ENCODE peak calls at places on chromosomes 7 and 10, in five cellular contexts. M is GM23338, K is A549, C is Panc1, V is HL-60. N is an unnamed sample.

GRCh38 chr7:152076940-152077933 is 51.8 kb downstream of the GALNT11 start:
- DNase-seq in M (no peak), K (no peak), C (no peak), V (no peak), N (peak)

GRCh38 chr10:70320751-70321150 is 36.9 kb upstream of the NPFFR1 start:
- DNase-seq in M (no peak), K (no peak), C (no peak), V (no peak), N (no peak)

GRCh38 chr10:75191821-75192568 is 18.6 kb upstream of the VDAC2 start:
- DNase-seq in M (no peak), K (peak), C (no peak), V (no peak), N (no peak)

GRCh38 chr7:133730360-133730759 is 396.8 kb upstream of the LRGUK start:
- DNase-seq in M (no peak), K (no peak), C (no peak), V (no peak), N (no peak)

GRCh38 chr7:50142421-50143113 is 49.5 kb upstream of the ZPBP start:
- DNase-seq in M (peak), K (peak), C (no peak), V (no peak), N (no peak)

GRCh38 chr7:141820067-141820466 is 21.2 kb downstream of the PRSS37 start:
- DNase-seq in M (no peak), K (peak), C (no peak), V (no peak), N (no peak)

GRCh38 chr10:29836396-29836795 is 201.6 kb upstream of the SVIL start:
- DNase-seq in M (no peak), K (no peak), C (no peak), V (no peak), N (no peak)

GRCh38 chr7:157297071-157297638 is 39.6 kb upstream of the DNAJB6 start:
- DNase-seq in M (no peak), K (no peak), C (no peak), V (no peak), N (peak)

GRCh38 chr7:89666436-89666835 is 487.8 kb upstream of the STEAP1 start:
- DNase-seq in M (no peak), K (no peak), C (no peak), V (no peak), N (no peak)

GRCh38 chr10:45464958-45465567 is 91.0 kb downstream of the ALOX5 start:
- DNase-seq in M (peak), K (peak), C (peak), V (peak), N (peak)

GRCh38 chr10:71998840-71999194 is 34.6 kb downstream of the CHST3 start:
- DNase-seq in M (no peak), K (peak), C (no peak), V (no peak), N (peak)

GRCh38 chr10:9028211-9028610 is 973.7 kb downstream of the GATA3 start:
- DNase-seq in M (no peak), K (no peak), C (no peak), V (no peak), N (no peak)

GRCh38 chr10:89342219-89342966 is 14.6 kb downstream of the IFIT3 start:
- DNase-seq in M (no peak), K (peak), C (no peak), V (no peak), N (peak)

GRCh38 chr7:150339369-150339768 is 2.1 kb downstream of the RARRES2 start:
- DNase-seq in M (no peak), K (no peak), C (no peak), V (no peak), N (no peak)

GRCh38 chr10:69451784-69452251 is 553 bp downstream of the TSPAN15 start:
- DNase-seq in M (peak), K (peak), C (no peak), V (no peak), N (peak)

GRCh38 chr10:33244354-33244967 is 90.0 kb downstream of the NRP1 start:
- DNase-seq in M (no peak), K (no peak), C (no peak), V (no peak), N (no peak)

GRCh38 chr7:130904792-130905191 is 170.8 kb upstream of the KLF14 start:
- DNase-seq in M (no peak), K (no peak), C (no peak), V (no peak), N (no peak)

GRCh38 chr10:62585211-62585758 is 211.1 kb downstream of the ZNF365 start:
- DNase-seq in M (no peak), K (no peak), C (no peak), V (no peak), N (no peak)

GRCh38 chr10:125762692-125763648 is 12.7 kb downstream of the MMP21 start:
- DNase-seq in M (no peak), K (no peak), C (no peak), V (no peak), N (no peak)

GRCh38 chr10:1377756-1378397 is 321.7 kb downstream of the WDR37 start:
- DNase-seq in M (no peak), K (no peak), C (no peak), V (no peak), N (peak)

GRCh38 chr7:7970620-7971307 is 2.2 kb downstream of the GLCCI1 start:
- DNase-seq in M (no peak), K (no peak), C (no peak), V (peak), N (peak)

GRCh38 chr7:157601530-157601929 is 264.7 kb downstream of the DNAJB6 start:
- DNase-seq in M (no peak), K (no peak), C (no peak), V (no peak), N (no peak)

GRCh38 chr7:7851381-7851780 is 117.2 kb upstream of the GLCCI1 start:
- DNase-seq in M (no peak), K (no peak), C (no peak), V (no peak), N (no peak)

GRCh38 chr10:99304027-99304856 is 24.9 kb upstream of the CNNM1 start:
- DNase-seq in M (no peak), K (peak), C (no peak), V (no peak), N (no peak)

GRCh38 chr7:24042028-24042427 is 242.0 kb upstream of the NPY start:
- DNase-seq in M (no peak), K (no peak), C (no peak), V (no peak), N (no peak)

GRCh38 chr7:38020134-38020533 is 99.7 kb downstream of the EPDR1 start:
- DNase-seq in M (no peak), K (no peak), C (no peak), V (no peak), N (no peak)

GRCh38 chr7:149126662-149127321 is 668 bp upstream of the ZNF425 start:
- DNase-seq in M (peak), K (peak), C (no peak), V (peak), N (peak)

GRCh38 chr10:72242675-72243074 is 26.6 kb upstream of the ASCC1 start:
- DNase-seq in M (peak), K (no peak), C (no peak), V (peak), N (no peak)

GRCh38 chr7:17523813-17524741 is 225.6 kb downstream of the AHR start:
- DNase-seq in M (peak), K (peak), C (peak), V (peak), N (no peak)

GRCh38 chr10:63157845-63158624 is 24.9 kb downstream of the NRBF2 start:
- DNase-seq in M (peak), K (peak), C (peak), V (peak), N (peak)

GRCh38 chr10:17007836-17008235 is 121.8 kb downstream of the CUBN start:
- DNase-seq in M (no peak), K (no peak), C (no peak), V (no peak), N (no peak)

GRCh38 chr10:17006631-17007161 is 122.9 kb downstream of the CUBN start:
- DNase-seq in M (no peak), K (no peak), C (no peak), V (no peak), N (no peak)

GRCh38 chr10:17010363-17011145 is 119.1 kb downstream of the CUBN start:
- DNase-seq in M (no peak), K (no peak), C (no peak), V (no peak), N (no peak)

GRCh38 chr10:17007381-17007780 is 122.2 kb downstream of the CUBN start:
- DNase-seq in M (no peak), K (no peak), C (no peak), V (no peak), N (no peak)

DNA sequence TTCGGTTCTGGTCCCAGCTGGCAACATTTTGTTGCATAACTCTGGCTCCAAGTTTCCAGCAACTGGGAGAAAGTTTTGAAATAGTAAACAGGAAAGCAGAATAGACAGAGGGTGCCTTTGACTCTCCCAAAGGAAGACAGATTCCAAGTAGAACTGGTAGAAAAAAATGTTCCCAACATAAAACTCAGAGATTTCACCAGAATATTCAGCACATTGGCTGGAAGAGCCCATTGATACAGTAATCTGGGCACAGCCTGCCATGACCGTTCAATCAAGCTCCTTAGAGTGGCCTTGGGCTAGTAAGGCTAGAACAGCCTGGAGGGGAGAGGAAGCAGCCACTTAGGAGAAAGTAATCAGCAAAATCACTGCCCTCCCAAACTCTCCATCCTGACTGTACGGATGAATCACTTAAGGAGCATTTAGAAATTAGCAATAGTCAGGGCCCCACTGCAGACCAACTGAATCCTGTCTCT is 120.3 kb downstream of the CUBN start:
- DNase-seq in M (no peak), K (no peak), C (no peak), V (no peak), N (no peak)
- TF ChIP-seq REST in M (no peak), K (no peak), C (no peak), V (no peak), N (no peak)

GRCh38 chr10:52221937-52222336 is 92.1 kb upstream of the DKK1 start:
- DNase-seq in M (no peak), K (no peak), C (no peak), V (no peak), N (no peak)
- TF ChIP-seq REST in M (no peak), K (no peak), C (no peak), V (no peak), N (no peak)

GRCh38 chr7:5667391-5667790 is 114.1 kb downstream of the RNF216 start:
- DNase-seq in M (no peak), K (no peak), C (no peak), V (no peak), N (peak)

GRCh38 chr7:5661941-5662340 is 119.5 kb downstream of the RNF216 start:
- DNase-seq in M (no peak), K (no peak), C (no peak), V (peak), N (peak)

GRCh38 chr7:5666361-5666760 is 115.1 kb downstream of the RNF216 start:
- DNase-seq in M (no peak), K (no peak), C (no peak), V (no peak), N (no peak)

GRCh38 chr7:5662776-5663175 is 118.7 kb downstream of the RNF216 start:
- DNase-seq in M (no peak), K (no peak), C (no peak), V (no peak), N (no peak)

GRCh38 chr7:5665106-5666025 is 116.1 kb downstream of the RNF216 start:
- DNase-seq in M (peak), K (peak), C (peak), V (peak), N (peak)
- TF ChIP-seq REST in M (no peak), K (no peak), C (no peak), V (no peak), N (no peak)

DNA sequence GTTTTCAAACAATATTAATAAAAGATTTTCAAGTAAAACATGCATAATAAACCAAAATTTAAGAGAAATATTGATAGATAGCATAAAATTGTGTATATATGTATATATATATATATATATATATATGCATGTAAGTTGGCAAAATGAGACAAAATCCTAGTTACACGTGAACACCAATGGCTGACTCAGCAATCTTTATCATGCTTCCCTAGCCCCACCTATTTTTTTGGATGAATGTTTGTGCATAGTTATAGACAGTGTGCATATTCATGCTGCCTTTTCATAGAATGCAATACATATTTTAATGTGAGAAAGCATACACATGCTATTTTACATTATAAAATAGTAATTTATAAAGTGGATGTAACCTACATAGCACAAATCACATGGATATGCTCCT is 230.2 kb downstream of the SH2D4B start:
- DNase-seq in M (no peak), K (no peak), C (no peak), V (no peak), N (no peak)
- TF ChIP-seq REST in M (no peak), K (no peak), C (no peak), V (no peak), N (no peak)

GRCh38 chr10:86598151-86598550 is 56.2 kb upstream of the OPN4 start:
- DNase-seq in M (no peak), K (no peak), C (no peak), V (no peak), N (no peak)
- TF ChIP-seq REST in M (no peak), K (no peak), C (no peak), V (no peak), N (no peak)

DNA sequence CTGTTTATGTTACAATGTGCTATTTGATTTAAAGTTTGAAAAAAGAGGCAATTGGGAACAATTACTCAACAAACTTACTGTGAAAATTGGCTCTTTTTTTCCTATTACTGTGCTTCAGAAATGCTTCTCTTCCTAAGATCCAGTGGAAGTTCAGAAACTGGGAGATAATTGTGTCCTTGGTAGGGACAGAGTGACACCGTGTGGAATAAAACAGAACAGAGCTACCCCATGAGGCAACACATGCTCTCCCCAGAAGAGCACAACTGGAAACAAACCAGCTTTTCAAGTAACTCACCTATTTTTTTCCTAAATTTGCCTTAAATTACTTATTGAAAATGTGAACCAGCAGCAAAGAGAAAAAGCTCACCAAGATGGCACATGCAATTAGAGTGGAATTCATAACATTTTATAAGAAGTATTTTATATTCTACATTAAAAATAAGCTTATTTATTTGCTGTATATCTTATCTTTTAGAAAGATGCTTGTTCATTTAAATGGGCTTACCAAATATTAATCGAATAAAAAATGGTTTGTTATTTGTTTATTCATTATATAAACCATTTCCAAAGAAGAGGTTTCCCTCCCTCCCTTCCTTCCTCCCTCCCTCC is 346.1 kb upstream of the ANKRD30A start:
- DNase-seq in M (peak), K (peak), C (peak), V (no peak), N (peak)
- TF ChIP-seq REST in M (no peak), K (no peak), C (no peak), V (no peak), N (no peak)

GRCh38 chr10:106189254-106189653 is 975.3 kb downstream of the SORCS1 start:
- DNase-seq in M (peak), K (peak), C (peak), V (no peak), N (peak)
- TF ChIP-seq REST in M (no peak), K (no peak), C (no peak), V (no peak), N (no peak)

N was measured in SK-N-SH.